ENCODE peak calls at places on chromosomes 3 and 15, in six cellular contexts. One of them, this sample, is unnamed.
A peak's percentile ranks its signal among the peaks of the same experiment; 100 is the strongest.

GRCh38 chr15:72766025-72766424 is 17.5 kb downstream of the ADPGK start:
- DNase-seq in fibroblast of lung: no peak
- DNase-seq in SK-N-SH: no peak
- DNase-seq in adrenal gland: no peak
- DNase-seq in upper lobe of right lung: no peak
- DNase-seq in left ventricle myocardium inferior: no peak
- DNase-seq in this sample: no peak

GRCh38 chr3:1971780-1972179 is 126.9 kb upstream of the CNTN4 start:
- DNase-seq in adrenal gland: no peak
- DNase-seq in fibroblast of lung: peak; percentile 56
- DNase-seq in upper lobe of right lung: no peak
- DNase-seq in SK-N-SH: no peak
- DNase-seq in left ventricle myocardium inferior: no peak
- DNase-seq in this sample: no peak

GRCh38 chr3:58564456-58565160 is 12.6 kb downstream of the FAM107A start:
- DNase-seq in upper lobe of right lung: peak; percentile 11
- DNase-seq in left ventricle myocardium inferior: no peak
- DNase-seq in SK-N-SH: no peak
- DNase-seq in adrenal gland: no peak
- DNase-seq in fibroblast of lung: peak; percentile 94
- DNase-seq in this sample: no peak

GRCh38 chr3:73603771-73604171 is 21.0 kb downstream of the PDZRN3 start:
- DNase-seq in fibroblast of lung: peak; percentile 67
- DNase-seq in left ventricle myocardium inferior: no peak
- DNase-seq in adrenal gland: no peak
- DNase-seq in upper lobe of right lung: no peak
- DNase-seq in SK-N-SH: peak; percentile 61
- DNase-seq in this sample: peak; percentile 55

GRCh38 chr3:197472151-197472550 is 83.6 kb downstream of the BDH1 start:
- DNase-seq in adrenal gland: no peak
- DNase-seq in upper lobe of right lung: peak; percentile 20
- DNase-seq in fibroblast of lung: no peak
- DNase-seq in left ventricle myocardium inferior: no peak
- DNase-seq in SK-N-SH: no peak
- DNase-seq in this sample: no peak

GRCh38 chr15:64466408-64467116 is 6.2 kb downstream of the ZNF609 start:
- DNase-seq in upper lobe of right lung: no peak
- DNase-seq in adrenal gland: no peak
- DNase-seq in left ventricle myocardium inferior: no peak
- DNase-seq in SK-N-SH: no peak
- DNase-seq in fibroblast of lung: no peak
- DNase-seq in this sample: no peak

GRCh38 chr15:73010154-73011152 is 41.8 kb upstream of the NEO1 start:
- DNase-seq in adrenal gland: no peak
- DNase-seq in fibroblast of lung: no peak
- DNase-seq in upper lobe of right lung: no peak
- DNase-seq in SK-N-SH: no peak
- DNase-seq in left ventricle myocardium inferior: no peak
- DNase-seq in this sample: no peak

GRCh38 chr3:153003860-153004259 is 158.2 kb upstream of the RAP2B start:
- DNase-seq in upper lobe of right lung: no peak
- DNase-seq in SK-N-SH: no peak
- DNase-seq in adrenal gland: no peak
- DNase-seq in left ventricle myocardium inferior: no peak
- DNase-seq in fibroblast of lung: no peak
- DNase-seq in this sample: no peak

GRCh38 chr3:32482693-32483092 is 20.0 kb downstream of the CMTM6 start:
- DNase-seq in SK-N-SH: no peak
- DNase-seq in upper lobe of right lung: no peak
- DNase-seq in left ventricle myocardium inferior: no peak
- DNase-seq in fibroblast of lung: no peak
- DNase-seq in adrenal gland: no peak
- DNase-seq in this sample: no peak

GRCh38 chr15:33810806-33811205 is 157.5 kb upstream of the CHRM5 start:
- DNase-seq in left ventricle myocardium inferior: no peak
- DNase-seq in SK-N-SH: no peak
- DNase-seq in adrenal gland: no peak
- DNase-seq in upper lobe of right lung: no peak
- DNase-seq in fibroblast of lung: no peak
- DNase-seq in this sample: no peak

GRCh38 chr15:22930782-22931484 is 49.2 kb downstream of the CYFIP1 start:
- DNase-seq in fibroblast of lung: peak; percentile 41
- DNase-seq in upper lobe of right lung: no peak
- DNase-seq in left ventricle myocardium inferior: peak; percentile 46
- DNase-seq in SK-N-SH: no peak
- DNase-seq in adrenal gland: peak; percentile 54
- DNase-seq in this sample: peak; percentile 34

GRCh38 chr15:99508807-99509311 is 56.9 kb upstream of the MEF2A start:
- DNase-seq in upper lobe of right lung: no peak
- DNase-seq in left ventricle myocardium inferior: no peak
- DNase-seq in SK-N-SH: no peak
- DNase-seq in adrenal gland: no peak
- DNase-seq in fibroblast of lung: no peak
- DNase-seq in this sample: no peak

GRCh38 chr15:99511529-99511864 is 54.3 kb upstream of the MEF2A start:
- DNase-seq in SK-N-SH: no peak
- DNase-seq in left ventricle myocardium inferior: no peak
- DNase-seq in adrenal gland: no peak
- DNase-seq in upper lobe of right lung: no peak
- DNase-seq in fibroblast of lung: peak; percentile 90
- DNase-seq in this sample: no peak

GRCh38 chr15:99509686-99510461 is 55.9 kb upstream of the MEF2A start:
- DNase-seq in fibroblast of lung: no peak
- DNase-seq in upper lobe of right lung: no peak
- DNase-seq in SK-N-SH: no peak
- DNase-seq in left ventricle myocardium inferior: peak; percentile 43
- DNase-seq in adrenal gland: no peak
- DNase-seq in this sample: no peak

GRCh38 chr15:99514306-99514705 is 51.5 kb upstream of the MEF2A start:
- DNase-seq in upper lobe of right lung: no peak
- DNase-seq in left ventricle myocardium inferior: no peak
- DNase-seq in SK-N-SH: no peak
- DNase-seq in adrenal gland: no peak
- DNase-seq in fibroblast of lung: peak; percentile 14
- DNase-seq in this sample: no peak

GRCh38 chr15:99511865-99512632 is 53.7 kb upstream of the MEF2A start:
- DNase-seq in SK-N-SH: no peak
- DNase-seq in left ventricle myocardium inferior: no peak
- DNase-seq in adrenal gland: no peak
- DNase-seq in upper lobe of right lung: no peak
- DNase-seq in fibroblast of lung: no peak
- DNase-seq in this sample: no peak
- H3K4me3 ChIP-seq in SK-N-SH: no peak overlapping the region
- H3K4me3 ChIP-seq in left ventricle myocardium inferior: peak overlapping the region; percentile 37
- H3K4me3 ChIP-seq in adrenal gland: no peak overlapping the region
- H3K4me3 ChIP-seq in upper lobe of right lung: no peak overlapping the region
- H3K4me3 ChIP-seq in fibroblast of lung: no peak overlapping the region
- H3K4me3 ChIP-seq in this sample: no peak overlapping the region

GRCh38 chr15:56869573-56869972 is 48.9 kb upstream of the TCF12 start:
- DNase-seq in fibroblast of lung: peak; percentile 7
- DNase-seq in left ventricle myocardium inferior: peak; percentile 37
- DNase-seq in adrenal gland: peak; percentile 36
- DNase-seq in upper lobe of right lung: no peak
- DNase-seq in SK-N-SH: peak; percentile 27
- DNase-seq in this sample: peak; percentile 71
- TF ChIP-seq CTCF in fibroblast of lung: peak; percentile 51
- TF ChIP-seq CTCF in left ventricle myocardium inferior: peak; percentile 66
- TF ChIP-seq CTCF in adrenal gland: peak; percentile 56
- TF ChIP-seq CTCF in upper lobe of right lung: peak; percentile 51
- TF ChIP-seq CTCF in SK-N-SH: peak; percentile 67
- TF ChIP-seq CTCF in this sample: peak; percentile 76

GRCh38 chr15:42494998-42495360 is 455 bp upstream of the SNAP23 start:
- DNase-seq in left ventricle myocardium inferior: no peak
- DNase-seq in upper lobe of right lung: no peak
- DNase-seq in fibroblast of lung: peak; percentile 77
- DNase-seq in adrenal gland: peak; percentile 75
- DNase-seq in SK-N-SH: peak; percentile 27
- DNase-seq in this sample: no peak
- H3K4me1 ChIP-seq in left ventricle myocardium inferior: peaks cover 77% of the 10 kb centered on the region
- H3K4me1 ChIP-seq in upper lobe of right lung: peaks cover 62% of the 10 kb centered on the region
- H3K4me1 ChIP-seq in fibroblast of lung: peaks cover 12% of the 10 kb centered on the region
- H3K4me1 ChIP-seq in adrenal gland: peaks cover 30% of the 10 kb centered on the region
- H3K4me1 ChIP-seq in SK-N-SH: peaks cover 20% of the 10 kb centered on the region
- H3K4me1 ChIP-seq in this sample: peaks cover 4% of the 10 kb centered on the region

GRCh38 chr3:134370611-134371451 is 3.4 kb downstream of the AMOTL2 start:
- DNase-seq in fibroblast of lung: no peak
- DNase-seq in adrenal gland: no peak
- DNase-seq in upper lobe of right lung: peak; percentile 69
- DNase-seq in left ventricle myocardium inferior: no peak
- DNase-seq in SK-N-SH: no peak
- DNase-seq in this sample: no peak
- H3K4me3 ChIP-seq in fibroblast of lung: peak overlapping the region; percentile 55
- H3K4me3 ChIP-seq in adrenal gland: no peak overlapping the region
- H3K4me3 ChIP-seq in upper lobe of right lung: peak overlapping the region; percentile 82
- H3K4me3 ChIP-seq in left ventricle myocardium inferior: peak overlapping the region; percentile 71
- H3K4me3 ChIP-seq in SK-N-SH: peak overlapping the region; percentile 99
- H3K4me3 ChIP-seq in this sample: no peak overlapping the region

GRCh38 chr3:8499181-8499611 is 2.4 kb upstream of the LMCD1 start:
- DNase-seq in fibroblast of lung: peak; percentile 86
- DNase-seq in adrenal gland: no peak
- DNase-seq in upper lobe of right lung: no peak
- DNase-seq in SK-N-SH: no peak
- DNase-seq in left ventricle myocardium inferior: no peak
- DNase-seq in this sample: no peak

GRCh38 chr3:8500966-8501365 is 657 bp upstream of the LMCD1 start:
- DNase-seq in fibroblast of lung: no peak
- DNase-seq in left ventricle myocardium inferior: no peak
- DNase-seq in adrenal gland: no peak
- DNase-seq in upper lobe of right lung: no peak
- DNase-seq in SK-N-SH: no peak
- DNase-seq in this sample: no peak

GRCh38 chr3:8503461-8503860 is 1.8 kb downstream of the LMCD1 start:
- DNase-seq in fibroblast of lung: peak; percentile 60
- DNase-seq in upper lobe of right lung: no peak
- DNase-seq in left ventricle myocardium inferior: no peak
- DNase-seq in adrenal gland: no peak
- DNase-seq in SK-N-SH: no peak
- DNase-seq in this sample: no peak

GRCh38 chr3:8500208-8500961 is 1.2 kb upstream of the LMCD1 start:
- DNase-seq in SK-N-SH: peak; percentile 65
- DNase-seq in upper lobe of right lung: no peak
- DNase-seq in adrenal gland: no peak
- DNase-seq in left ventricle myocardium inferior: no peak
- DNase-seq in fibroblast of lung: peak; percentile 89
- DNase-seq in this sample: peak; percentile 8

DNA sequence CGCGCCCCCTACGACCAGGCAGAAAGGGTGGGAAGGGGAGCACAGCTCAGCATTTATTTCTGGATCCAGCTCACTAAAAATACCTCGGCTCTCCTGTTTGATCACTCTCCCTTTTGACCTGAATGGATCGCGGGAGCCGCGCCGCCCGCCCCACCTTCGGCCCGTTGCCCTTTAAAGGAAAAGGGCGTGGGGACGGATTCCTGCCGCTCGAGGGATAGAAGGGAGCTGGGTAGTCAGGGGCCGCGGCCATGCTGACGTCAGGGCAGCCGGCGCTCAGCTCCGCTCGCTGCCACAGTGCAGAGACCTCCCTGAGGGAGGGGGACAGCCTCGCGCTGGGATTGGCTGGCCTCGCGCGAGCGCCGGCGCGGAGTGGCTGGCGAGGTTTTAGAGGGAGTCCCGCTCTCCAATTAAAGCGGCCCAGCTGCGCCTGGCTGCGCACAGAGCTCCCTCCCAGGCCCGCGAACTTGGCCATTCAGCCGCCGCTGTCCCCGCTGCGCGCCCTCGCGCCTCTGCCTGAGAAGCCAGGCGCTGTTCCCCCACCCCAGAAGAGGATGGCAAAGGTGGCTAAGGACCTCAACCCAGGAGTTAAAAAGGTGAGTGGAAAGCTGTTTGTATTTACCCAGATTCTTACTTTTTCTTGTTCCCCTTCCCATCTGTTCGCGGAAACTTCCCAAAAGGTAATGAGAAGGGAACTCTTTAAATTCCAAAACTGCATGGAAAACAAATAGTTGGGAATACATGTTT is at the start of gene LMCD1:
- DNase-seq in upper lobe of right lung: peak; percentile 96
- DNase-seq in left ventricle myocardium inferior: peak; percentile 96
- DNase-seq in fibroblast of lung: peak; percentile 98
- DNase-seq in SK-N-SH: peak; percentile 94
- DNase-seq in adrenal gland: peak; percentile 96
- DNase-seq in this sample: peak; percentile 90
- TF ChIP-seq CTCF in upper lobe of right lung: peak; percentile 30
- TF ChIP-seq CTCF in left ventricle myocardium inferior: peak; percentile 64
- TF ChIP-seq CTCF in fibroblast of lung: peak; percentile 32
- TF ChIP-seq CTCF in SK-N-SH: peak; percentile 28
- TF ChIP-seq CTCF in adrenal gland: no peak
- TF ChIP-seq CTCF in this sample: no peak

GRCh38 chr3:186627852-186628414 is 12.3 kb upstream of the FETUB start:
- DNase-seq in SK-N-SH: no peak
- DNase-seq in adrenal gland: no peak
- DNase-seq in left ventricle myocardium inferior: no peak
- DNase-seq in upper lobe of right lung: no peak
- DNase-seq in fibroblast of lung: no peak
- DNase-seq in this sample: no peak
- H3K4me1 ChIP-seq in SK-N-SH: no peaks in the 10 kb centered on the region
- H3K4me1 ChIP-seq in adrenal gland: no peaks in the 10 kb centered on the region
- H3K4me1 ChIP-seq in left ventricle myocardium inferior: no peaks in the 10 kb centered on the region
- H3K4me1 ChIP-seq in upper lobe of right lung: no peaks in the 10 kb centered on the region
- H3K4me1 ChIP-seq in fibroblast of lung: no peaks in the 10 kb centered on the region
- H3K4me1 ChIP-seq in this sample: no peaks in the 10 kb centered on the region

DNA sequence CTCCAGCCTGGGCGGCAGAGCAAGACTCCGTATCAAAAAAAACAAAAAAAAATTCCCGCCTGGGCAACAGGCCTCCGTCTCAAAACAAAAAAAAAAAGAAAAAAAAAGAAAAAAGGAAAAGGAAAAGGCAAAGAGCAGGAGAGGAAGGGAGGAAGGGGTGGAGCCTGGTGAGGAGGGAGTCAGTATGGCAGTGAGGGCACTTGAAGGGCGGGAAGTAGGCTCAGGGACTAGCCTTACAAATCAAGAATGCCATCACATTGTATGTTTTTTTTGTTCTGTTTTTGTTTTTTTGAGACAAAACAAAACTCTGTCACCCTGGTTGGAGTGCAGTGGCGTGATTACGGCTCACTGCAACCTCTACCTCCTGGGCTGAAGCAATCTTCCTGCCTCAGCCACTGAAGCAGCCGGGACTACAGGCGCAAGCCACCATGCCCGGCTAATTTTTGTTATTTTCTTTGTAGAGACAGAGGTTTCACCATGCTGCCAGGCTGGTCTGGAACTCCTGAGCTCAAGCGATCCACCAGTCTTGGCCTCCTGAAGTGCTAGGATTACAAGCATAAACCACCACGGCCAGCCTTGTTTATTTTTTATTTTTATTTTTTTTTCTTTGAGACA is 10.4 kb upstream of the PIK3CB start:
- DNase-seq in fibroblast of lung: no peak
- DNase-seq in left ventricle myocardium inferior: no peak
- DNase-seq in adrenal gland: no peak
- DNase-seq in SK-N-SH: no peak
- DNase-seq in upper lobe of right lung: no peak
- DNase-seq in this sample: no peak
- H3K4me3 ChIP-seq in fibroblast of lung: no peak overlapping the region
- H3K4me3 ChIP-seq in left ventricle myocardium inferior: no peak overlapping the region
- H3K4me3 ChIP-seq in adrenal gland: no peak overlapping the region
- H3K4me3 ChIP-seq in SK-N-SH: no peak overlapping the region
- H3K4me3 ChIP-seq in upper lobe of right lung: peak overlapping the region; percentile 10
- H3K4me3 ChIP-seq in this sample: no peak overlapping the region

GRCh38 chr3:98612587-98612986 is 19.2 kb upstream of the CPOX start:
- DNase-seq in SK-N-SH: no peak
- DNase-seq in fibroblast of lung: no peak
- DNase-seq in left ventricle myocardium inferior: no peak
- DNase-seq in upper lobe of right lung: no peak
- DNase-seq in adrenal gland: no peak
- DNase-seq in this sample: peak; percentile 54
- TF ChIP-seq CTCF in SK-N-SH: no peak
- TF ChIP-seq CTCF in fibroblast of lung: no peak
- TF ChIP-seq CTCF in left ventricle myocardium inferior: peak; percentile 14
- TF ChIP-seq CTCF in upper lobe of right lung: no peak
- TF ChIP-seq CTCF in adrenal gland: no peak
- TF ChIP-seq CTCF in this sample: peak; percentile 37

This sample was measured in BE2C.